ENCODE peak calls at places on chromosomes 16 and 17, in six cellular contexts. One of them, this sample, is unnamed.

GRCh38 chr16:10622036-10622921 is 41.9 kb upstream of the EMP2 start:
- DNase-seq in dorsolateral prefrontal cortex: no peak
- DNase-seq in heart right ventricle: peak
- DNase-seq in GM06990: no peak
- DNase-seq in fibroblast of lung: no peak
- DNase-seq in fibroblast of pulmonary artery: no peak
- DNase-seq in this sample: no peak

GRCh38 chr17:57925361-57925990 is 29.7 kb downstream of the CUEDC1 start:
- DNase-seq in dorsolateral prefrontal cortex: no peak
- DNase-seq in heart right ventricle: no peak
- DNase-seq in GM06990: no peak
- DNase-seq in fibroblast of lung: no peak
- DNase-seq in fibroblast of pulmonary artery: no peak
- DNase-seq in this sample: no peak

GRCh38 chr16:14015948-14016347 is 55.2 kb upstream of the MRTFB start:
- DNase-seq in dorsolateral prefrontal cortex: no peak
- DNase-seq in heart right ventricle: no peak
- DNase-seq in GM06990: no peak
- DNase-seq in fibroblast of lung: peak
- DNase-seq in fibroblast of pulmonary artery: peak
- DNase-seq in this sample: peak

GRCh38 chr17:20982589-20983358 is 60.0 kb downstream of the USP22 start:
- DNase-seq in dorsolateral prefrontal cortex: no peak
- DNase-seq in heart right ventricle: no peak
- DNase-seq in GM06990: no peak
- DNase-seq in fibroblast of lung: no peak
- DNase-seq in fibroblast of pulmonary artery: no peak
- DNase-seq in this sample: no peak

GRCh38 chr17:45429338-45430005 is 3.2 kb downstream of the ARHGAP27 start:
- DNase-seq in dorsolateral prefrontal cortex: no peak
- DNase-seq in heart right ventricle: no peak
- DNase-seq in GM06990: no peak
- DNase-seq in fibroblast of lung: no peak
- DNase-seq in fibroblast of pulmonary artery: no peak
- DNase-seq in this sample: no peak

GRCh38 chr17:20234266-20234665 is 225.1 kb downstream of the SPECC1 start:
- DNase-seq in dorsolateral prefrontal cortex: no peak
- DNase-seq in heart right ventricle: no peak
- DNase-seq in GM06990: no peak
- DNase-seq in fibroblast of lung: no peak
- DNase-seq in fibroblast of pulmonary artery: no peak
- DNase-seq in this sample: no peak

GRCh38 chr16:75566889-75567255 is 693 bp downstream of the GABARAPL2 start:
- DNase-seq in dorsolateral prefrontal cortex: no peak
- DNase-seq in heart right ventricle: no peak
- DNase-seq in GM06990: peak
- DNase-seq in fibroblast of lung: peak
- DNase-seq in fibroblast of pulmonary artery: no peak
- DNase-seq in this sample: peak

GRCh38 chr17:58097384-58098088 is 14.3 kb downstream of the DYNLL2 start:
- DNase-seq in dorsolateral prefrontal cortex: no peak
- DNase-seq in heart right ventricle: no peak
- DNase-seq in GM06990: no peak
- DNase-seq in fibroblast of lung: no peak
- DNase-seq in fibroblast of pulmonary artery: no peak
- DNase-seq in this sample: no peak

GRCh38 chr17:79791354-79792123 is 5.3 kb downstream of the CBX8 start:
- DNase-seq in dorsolateral prefrontal cortex: no peak
- DNase-seq in heart right ventricle: peak
- DNase-seq in GM06990: no peak
- DNase-seq in fibroblast of lung: no peak
- DNase-seq in fibroblast of pulmonary artery: no peak
- DNase-seq in this sample: no peak

GRCh38 chr16:85437161-85438052 is 175.7 kb upstream of the GSE1 start:
- DNase-seq in dorsolateral prefrontal cortex: no peak
- DNase-seq in heart right ventricle: no peak
- DNase-seq in GM06990: no peak
- DNase-seq in fibroblast of lung: no peak
- DNase-seq in fibroblast of pulmonary artery: no peak
- DNase-seq in this sample: peak

GRCh38 chr16:84471966-84472365 is 32.5 kb downstream of the MEAK7 start:
- DNase-seq in dorsolateral prefrontal cortex: no peak
- DNase-seq in heart right ventricle: no peak
- DNase-seq in GM06990: no peak
- DNase-seq in fibroblast of lung: no peak
- DNase-seq in fibroblast of pulmonary artery: no peak
- DNase-seq in this sample: no peak

GRCh38 chr17:4948166-4948996 is at the start of gene PFN1:
- DNase-seq in dorsolateral prefrontal cortex: peak
- DNase-seq in heart right ventricle: peak
- DNase-seq in GM06990: peak
- DNase-seq in fibroblast of lung: peak
- DNase-seq in fibroblast of pulmonary artery: peak
- DNase-seq in this sample: peak

GRCh38 chr17:79043931-79044320 is 20.0 kb downstream of the C1QTNF1 start:
- DNase-seq in dorsolateral prefrontal cortex: no peak
- DNase-seq in heart right ventricle: no peak
- DNase-seq in GM06990: no peak
- DNase-seq in fibroblast of lung: no peak
- DNase-seq in fibroblast of pulmonary artery: no peak
- DNase-seq in this sample: no peak

GRCh38 chr16:7025616-7026190 is 306.9 kb upstream of the RBFOX1 start:
- DNase-seq in dorsolateral prefrontal cortex: peak
- DNase-seq in heart right ventricle: peak
- DNase-seq in GM06990: no peak
- DNase-seq in fibroblast of lung: no peak
- DNase-seq in fibroblast of pulmonary artery: no peak
- DNase-seq in this sample: peak

GRCh38 chr16:31351937-31352315 is 3.0 kb upstream of the ITGAX start:
- DNase-seq in dorsolateral prefrontal cortex: no peak
- DNase-seq in heart right ventricle: no peak
- DNase-seq in GM06990: no peak
- DNase-seq in fibroblast of lung: no peak
- DNase-seq in fibroblast of pulmonary artery: no peak
- DNase-seq in this sample: no peak

GRCh38 chr17:77856551-77857305 is 101.8 kb upstream of the TNRC6C start:
- DNase-seq in dorsolateral prefrontal cortex: no peak
- DNase-seq in heart right ventricle: peak
- DNase-seq in GM06990: no peak
- DNase-seq in fibroblast of lung: no peak
- DNase-seq in fibroblast of pulmonary artery: no peak
- DNase-seq in this sample: no peak

GRCh38 chr17:16214190-16215001 is 938 bp downstream of the NCOR1 start:
- DNase-seq in dorsolateral prefrontal cortex: no peak
- DNase-seq in heart right ventricle: no peak
- DNase-seq in GM06990: no peak
- DNase-seq in fibroblast of lung: peak
- DNase-seq in fibroblast of pulmonary artery: no peak
- DNase-seq in this sample: no peak

GRCh38 chr17:30091771-30092170 is 24.8 kb upstream of the NSRP1 start:
- DNase-seq in dorsolateral prefrontal cortex: no peak
- DNase-seq in heart right ventricle: no peak
- DNase-seq in GM06990: no peak
- DNase-seq in fibroblast of lung: peak
- DNase-seq in fibroblast of pulmonary artery: peak
- DNase-seq in this sample: peak

GRCh38 chr16:918068-918467 is 52.7 kb downstream of the LMF1 start:
- DNase-seq in dorsolateral prefrontal cortex: no peak
- DNase-seq in heart right ventricle: no peak
- DNase-seq in GM06990: no peak
- DNase-seq in fibroblast of lung: no peak
- DNase-seq in fibroblast of pulmonary artery: no peak
- DNase-seq in this sample: peak

GRCh38 chr16:23682181-23682580 is 3.5 kb downstream of the PLK1 start:
- DNase-seq in dorsolateral prefrontal cortex: no peak
- DNase-seq in heart right ventricle: no peak
- DNase-seq in GM06990: no peak
- DNase-seq in fibroblast of lung: no peak
- DNase-seq in fibroblast of pulmonary artery: peak
- DNase-seq in this sample: peak

GRCh38 chr17:73342057-73342522 is 30.3 kb upstream of the CDC42EP4 start:
- DNase-seq in dorsolateral prefrontal cortex: peak
- DNase-seq in heart right ventricle: peak
- DNase-seq in GM06990: no peak
- DNase-seq in fibroblast of lung: peak
- DNase-seq in fibroblast of pulmonary artery: peak
- DNase-seq in this sample: peak

GRCh38 chr17:12736526-12736925 is 52.8 kb upstream of the ARHGAP44 start:
- DNase-seq in dorsolateral prefrontal cortex: no peak
- DNase-seq in heart right ventricle: no peak
- DNase-seq in GM06990: no peak
- DNase-seq in fibroblast of lung: no peak
- DNase-seq in fibroblast of pulmonary artery: no peak
- DNase-seq in this sample: no peak

GRCh38 chr17:77754956-77755355 is 203.5 kb upstream of the TNRC6C start:
- DNase-seq in dorsolateral prefrontal cortex: no peak
- DNase-seq in heart right ventricle: no peak
- DNase-seq in GM06990: no peak
- DNase-seq in fibroblast of lung: no peak
- DNase-seq in fibroblast of pulmonary artery: no peak
- DNase-seq in this sample: no peak

GRCh38 chr16:69762843-69763556 is 868 bp downstream of the WWP2 start:
- DNase-seq in dorsolateral prefrontal cortex: no peak
- DNase-seq in heart right ventricle: no peak
- DNase-seq in GM06990: no peak
- DNase-seq in fibroblast of lung: peak
- DNase-seq in fibroblast of pulmonary artery: peak
- DNase-seq in this sample: peak

GRCh38 chr16:20329392-20330138 is 2.3 kb upstream of the GP2 start:
- DNase-seq in dorsolateral prefrontal cortex: no peak
- DNase-seq in heart right ventricle: no peak
- DNase-seq in GM06990: no peak
- DNase-seq in fibroblast of lung: no peak
- DNase-seq in fibroblast of pulmonary artery: no peak
- DNase-seq in this sample: no peak
- H3K4me3 ChIP-seq in dorsolateral prefrontal cortex: no peak
- H3K4me3 ChIP-seq in heart right ventricle: no peak
- H3K4me3 ChIP-seq in GM06990: no peak
- H3K4me3 ChIP-seq in fibroblast of lung: no peak
- H3K4me3 ChIP-seq in fibroblast of pulmonary artery: no peak
- H3K4me3 ChIP-seq in this sample: no peak

DNA sequence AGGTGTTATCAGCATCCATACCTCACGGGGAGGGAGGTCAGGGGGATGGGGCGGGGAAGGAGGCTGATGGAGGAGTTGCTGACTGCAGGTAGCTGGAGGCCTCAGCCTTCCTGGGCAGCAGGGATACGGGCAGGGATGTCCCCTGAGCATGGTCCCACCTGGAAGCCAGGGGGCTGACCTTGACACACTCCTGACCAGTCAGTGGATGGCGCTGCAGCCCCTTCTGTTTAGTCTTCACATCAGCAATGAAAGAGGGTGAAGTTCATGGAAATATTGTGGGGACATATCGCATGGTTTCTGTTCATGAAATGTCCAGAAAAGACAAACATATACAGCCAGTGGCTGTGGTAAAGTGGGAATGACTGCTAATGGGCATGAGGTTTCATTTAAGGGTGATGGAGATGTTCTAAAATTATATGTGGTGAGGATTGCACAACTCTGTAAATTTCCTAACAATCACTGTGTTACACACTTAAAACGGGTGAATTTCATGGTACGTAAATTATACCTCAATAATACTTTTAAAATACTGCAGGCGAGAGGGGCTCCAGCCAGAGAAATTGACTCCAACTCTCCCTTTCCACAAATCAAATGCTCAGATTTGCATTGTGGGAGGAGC is 489.6 kb downstream of the CDH13 start:
- DNase-seq in dorsolateral prefrontal cortex: no peak
- DNase-seq in heart right ventricle: no peak
- DNase-seq in GM06990: no peak
- DNase-seq in fibroblast of lung: no peak
- DNase-seq in fibroblast of pulmonary artery: no peak
- DNase-seq in this sample: peak
- TF ChIP-seq CTCF in dorsolateral prefrontal cortex: no peak
- TF ChIP-seq CTCF in heart right ventricle: no peak
- TF ChIP-seq CTCF in GM06990: no peak
- TF ChIP-seq CTCF in fibroblast of lung: no peak
- TF ChIP-seq CTCF in fibroblast of pulmonary artery: no peak
- TF ChIP-seq CTCF in this sample: peak

GRCh38 chr17:81438024-81438664 is 42.9 kb downstream of the BAHCC1 start:
- DNase-seq in dorsolateral prefrontal cortex: no peak
- DNase-seq in heart right ventricle: no peak
- DNase-seq in GM06990: no peak
- DNase-seq in fibroblast of lung: no peak
- DNase-seq in fibroblast of pulmonary artery: no peak
- DNase-seq in this sample: no peak
- H3K4me3 ChIP-seq in dorsolateral prefrontal cortex: peak
- H3K4me3 ChIP-seq in heart right ventricle: no peak
- H3K4me3 ChIP-seq in GM06990: no peak
- H3K4me3 ChIP-seq in fibroblast of lung: no peak
- H3K4me3 ChIP-seq in fibroblast of pulmonary artery: no peak
- H3K4me3 ChIP-seq in this sample: no peak

GRCh38 chr16:2082983-2083364 is 35.2 kb downstream of the TSC2 start:
- DNase-seq in dorsolateral prefrontal cortex: no peak
- DNase-seq in heart right ventricle: no peak
- DNase-seq in GM06990: no peak
- DNase-seq in fibroblast of lung: no peak
- DNase-seq in fibroblast of pulmonary artery: no peak
- DNase-seq in this sample: no peak

GRCh38 chr16:2081685-2082084 is 33.9 kb downstream of the TSC2 start:
- DNase-seq in dorsolateral prefrontal cortex: no peak
- DNase-seq in heart right ventricle: no peak
- DNase-seq in GM06990: no peak
- DNase-seq in fibroblast of lung: no peak
- DNase-seq in fibroblast of pulmonary artery: peak
- DNase-seq in this sample: no peak

GRCh38 chr16:2081201-2081600 is 33.4 kb downstream of the TSC2 start:
- DNase-seq in dorsolateral prefrontal cortex: no peak
- DNase-seq in heart right ventricle: no peak
- DNase-seq in GM06990: no peak
- DNase-seq in fibroblast of lung: no peak
- DNase-seq in fibroblast of pulmonary artery: no peak
- DNase-seq in this sample: no peak

GRCh38 chr16:2083409-2083808 is 35.6 kb downstream of the TSC2 start:
- DNase-seq in dorsolateral prefrontal cortex: no peak
- DNase-seq in heart right ventricle: no peak
- DNase-seq in GM06990: no peak
- DNase-seq in fibroblast of lung: no peak
- DNase-seq in fibroblast of pulmonary artery: no peak
- DNase-seq in this sample: no peak

DNA sequence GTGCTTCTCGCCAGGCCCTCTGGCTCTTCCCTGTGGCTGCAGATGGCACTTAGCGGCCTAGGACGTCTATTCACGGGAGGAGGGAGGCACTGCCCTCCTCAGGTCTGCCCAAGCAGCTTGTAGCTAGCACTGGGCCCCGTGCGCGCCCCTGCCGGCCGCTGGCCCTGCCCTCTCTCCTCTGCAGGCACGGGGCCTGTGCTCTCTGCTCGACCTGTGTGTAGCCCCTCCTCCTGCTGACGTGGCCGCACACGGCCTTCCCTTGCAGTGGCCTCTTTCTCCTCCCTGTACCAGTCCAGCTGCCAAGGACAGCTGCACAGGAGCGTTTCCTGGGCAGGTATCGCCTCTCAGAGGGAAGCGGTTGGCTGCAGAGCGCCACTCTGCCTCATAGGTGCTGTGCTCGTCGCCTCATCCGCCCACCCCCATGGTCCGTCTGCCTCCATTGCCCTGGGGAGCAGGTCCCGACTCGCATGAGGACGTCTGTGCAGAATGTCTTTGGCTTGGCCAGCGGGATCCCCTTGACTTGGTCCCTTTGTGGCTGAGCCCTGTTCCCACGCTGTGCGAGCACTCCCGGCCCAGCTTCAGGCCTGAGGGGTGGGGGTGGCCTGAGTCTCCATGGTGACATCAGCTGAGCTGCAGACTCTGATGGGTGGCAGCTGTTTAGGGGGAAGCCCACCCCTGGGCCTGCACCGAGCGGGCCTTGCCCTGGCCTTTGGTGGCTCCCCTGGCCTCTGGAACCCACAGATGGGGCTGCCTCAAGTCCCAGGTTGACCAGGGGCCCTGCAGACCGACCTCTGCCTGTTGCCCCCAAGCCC is 34.6 kb downstream of the TSC2 start:
- DNase-seq in dorsolateral prefrontal cortex: no peak
- DNase-seq in heart right ventricle: peak
- DNase-seq in GM06990: no peak
- DNase-seq in fibroblast of lung: no peak
- DNase-seq in fibroblast of pulmonary artery: peak
- DNase-seq in this sample: peak
- TF ChIP-seq CTCF in dorsolateral prefrontal cortex: no peak
- TF ChIP-seq CTCF in heart right ventricle: peak
- TF ChIP-seq CTCF in GM06990: no peak
- TF ChIP-seq CTCF in fibroblast of lung: peak
- TF ChIP-seq CTCF in fibroblast of pulmonary artery: no peak
- TF ChIP-seq CTCF in this sample: no peak